ENCODE peak calls at places on chromosomes 1 and 21, in seven cellular contexts. Z is lower lobe of right lung, L is heart right ventricle, Y is cardiac muscle cell, M is IMR-90, R is adrenal gland, H is MM.1S. T is an unnamed sample.

GRCh38 chr1:22132517-22133235 is 10.2 kb downstream of the WNT4 start:
- DNase-seq in Z (no peak), L (no peak), Y (no peak), M (peak; percentile 71), R (peak; percentile 79), H (no peak), T (peak; percentile 95)

GRCh38 chr1:206880310-206880709 is 14.9 kb downstream of the IL20 start:
- DNase-seq in Z (no peak), L (no peak), Y (no peak), M (no peak), R (no peak), H (no peak), T (no peak)

GRCh38 chr1:222250376-222250775 is 297.5 kb downstream of the HHIPL2 start:
- DNase-seq in Z (no peak), L (no peak), Y (no peak), M (peak; percentile 60), R (no peak), H (no peak), T (no peak)

GRCh38 chr1:207619833-207620572 is 24.9 kb upstream of the CR1L start:
- DNase-seq in Z (no peak), L (no peak), Y (peak; percentile 65), M (peak; percentile 51), R (peak; percentile 28), H (peak; percentile 68), T (peak; percentile 35)

GRCh38 chr1:12634156-12634555 is 9.7 kb upstream of the AADACL4 start:
- DNase-seq in Z (no peak), L (no peak), Y (no peak), M (no peak), R (no peak), H (no peak), T (no peak)

GRCh38 chr1:10594481-10595050 is 119.8 kb downstream of the PEX14 start:
- DNase-seq in Z (no peak), L (no peak), Y (no peak), M (no peak), R (no peak), H (no peak), T (no peak)

GRCh38 chr1:12477936-12478611 is 139.9 kb downstream of the DHRS3 start:
- DNase-seq in Z (peak; percentile 78), L (peak; percentile 75), Y (peak; percentile 50), M (peak; percentile 99), R (peak; percentile 78), H (no peak), T (peak; percentile 97)

GRCh38 chr1:172278478-172278877 is 142.0 kb upstream of the C1orf105 start:
- DNase-seq in Z (no peak), L (no peak), Y (no peak), M (peak; percentile 82), R (no peak), H (no peak), T (peak; percentile 25)

GRCh38 chr1:193335797-193336428 is 149.5 kb upstream of the B3GALT2 start:
- DNase-seq in Z (no peak), L (no peak), Y (no peak), M (peak; percentile 77), R (no peak), H (no peak), T (no peak)

GRCh38 chr1:12456979-12457378 is 161.0 kb downstream of the DHRS3 start:
- DNase-seq in Z (no peak), L (no peak), Y (no peak), M (peak; percentile 63), R (no peak), H (no peak), T (peak; percentile 65)

GRCh38 chr1:17359808-17360207 is 12.2 kb upstream of the PADI6 start:
- DNase-seq in Z (no peak), L (no peak), Y (no peak), M (no peak), R (no peak), H (no peak), T (no peak)

GRCh38 chr1:48017716-48018115 is 20.5 kb upstream of the TRABD2B start:
- DNase-seq in Z (no peak), L (no peak), Y (no peak), M (peak; percentile 25), R (peak; percentile 37), H (no peak), T (peak; percentile 72)

GRCh38 chr1:161801955-161802354 is 35.8 kb downstream of the ATF6 start:
- DNase-seq in Z (no peak), L (no peak), Y (peak; percentile 34), M (no peak), R (no peak), H (peak; percentile 98), T (no peak)

GRCh38 chr1:53087332-53088285 is 25.6 kb downstream of the PODN start:
- DNase-seq in Z (no peak), L (no peak), Y (peak; percentile 39), M (no peak), R (no peak), H (no peak), T (no peak)

GRCh38 chr1:78091215-78091813 is 45.5 kb downstream of the GIPC2 start:
- DNase-seq in Z (no peak), L (no peak), Y (no peak), M (no peak), R (no peak), H (no peak), T (no peak)

GRCh38 chr1:35592991-35593769 is 20.1 kb downstream of the TFAP2E start:
- DNase-seq in Z (no peak), L (no peak), Y (peak; percentile 60), M (no peak), R (no peak), H (no peak), T (no peak)

GRCh38 chr1:98661544-98662353 is at the start of gene SNX7:
- DNase-seq in Z (peak; percentile 85), L (peak; percentile 87), Y (peak; percentile 92), M (peak; percentile 69), R (peak; percentile 86), H (peak; percentile 30), T (peak; percentile 91)

GRCh38 chr1:200934676-200935245 is 40.1 kb downstream of the INAVA start:
- DNase-seq in Z (no peak), L (no peak), Y (no peak), M (no peak), R (no peak), H (no peak), T (no peak)

DNA sequence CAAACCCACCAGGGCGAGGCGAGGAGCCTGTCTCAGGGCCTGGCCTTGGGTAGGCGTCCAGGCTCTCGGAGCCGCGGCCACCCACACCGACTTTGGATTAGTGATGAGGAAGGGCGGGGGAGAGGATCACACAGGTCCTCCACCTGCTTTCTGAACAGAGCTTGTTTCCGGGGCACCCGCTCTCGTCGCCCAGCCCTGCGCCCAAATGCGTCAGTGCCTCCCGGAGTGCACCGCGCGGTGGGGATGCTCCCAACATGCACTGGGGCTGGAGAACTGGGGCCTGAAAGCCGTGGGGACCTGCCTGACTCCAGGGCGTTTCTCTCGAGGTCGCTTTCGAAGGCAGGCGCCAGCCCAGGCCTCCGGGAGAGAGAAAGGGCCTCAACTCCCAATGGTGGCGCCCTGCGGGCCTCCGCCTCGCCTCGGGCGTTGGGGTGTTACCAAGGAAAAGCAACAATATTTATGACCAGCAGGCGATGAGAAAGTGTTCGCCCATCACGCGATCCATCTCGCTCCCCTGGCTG is 9.0 kb upstream of the LHX8 start:
- DNase-seq in Z (no peak), L (no peak), Y (no peak), M (no peak), R (no peak), H (no peak), T (no peak)
- H3K27me3 ChIP-seq in Z (peaks cover 71% of the 10 kb centered on the region), L (peaks cover 75% of the 10 kb centered on the region), Y (peaks cover 39% of the 10 kb centered on the region), M (peaks cover 33% of the 10 kb centered on the region), R (peaks cover 50% of the 10 kb centered on the region), H (no peaks in the 10 kb centered on the region), T (no peaks in the 10 kb centered on the region)

GRCh38 chr1:155080250-155081228 is 1.9 kb downstream of the EFNA3 start:
- DNase-seq in Z (no peak), L (peak; percentile 19), Y (peak; percentile 97), M (no peak), R (no peak), H (peak; percentile 32), T (no peak)

GRCh38 chr1:155077758-155078495 is 710 bp upstream of the EFNA3 start:
- DNase-seq in Z (no peak), L (no peak), Y (peak; percentile 18), M (no peak), R (no peak), H (no peak), T (no peak)

GRCh38 chr1:155079487-155080249 is 1.0 kb downstream of the EFNA3 start:
- DNase-seq in Z (no peak), L (peak; percentile 18), Y (peak; percentile 59), M (no peak), R (no peak), H (no peak), T (no peak)

GRCh38 chr1:155078496-155079209 is at the start of gene EFNA3:
- DNase-seq in Z (peak; percentile 78), L (peak; percentile 83), Y (peak; percentile 84), M (peak; percentile 42), R (peak; percentile 62), H (peak; percentile 55), T (peak; percentile 75)

GRCh38 chr1:155079210-155079486 is 511 bp downstream of the EFNA3 start:
- DNase-seq in Z (no peak), L (no peak), Y (no peak), M (no peak), R (no peak), H (no peak), T (no peak)
- H3K27me3 ChIP-seq in Z (peaks cover 52% of the 10 kb centered on the region), L (peaks cover 54% of the 10 kb centered on the region), Y (peaks cover 26% of the 10 kb centered on the region), M (peaks cover 74% of the 10 kb centered on the region), R (peaks cover 44% of the 10 kb centered on the region), H (peaks cover 52% of the 10 kb centered on the region), T (peaks cover 43% of the 10 kb centered on the region)

GRCh38 chr21:44933199-44933937 is 6.5 kb upstream of the SLX9 start:
- DNase-seq in Z (peak; percentile 35), L (no peak), Y (no peak), M (no peak), R (no peak), H (no peak), T (no peak)
- H3K27me3 ChIP-seq in Z (peaks cover 51% of the 10 kb centered on the region), L (peaks cover 63% of the 10 kb centered on the region), Y (peaks cover 63% of the 10 kb centered on the region), M (peaks cover 59% of the 10 kb centered on the region), R (peaks cover 13% of the 10 kb centered on the region), H (peaks cover 93% of the 10 kb centered on the region), T (peaks cover 12% of the 10 kb centered on the region)

DNA sequence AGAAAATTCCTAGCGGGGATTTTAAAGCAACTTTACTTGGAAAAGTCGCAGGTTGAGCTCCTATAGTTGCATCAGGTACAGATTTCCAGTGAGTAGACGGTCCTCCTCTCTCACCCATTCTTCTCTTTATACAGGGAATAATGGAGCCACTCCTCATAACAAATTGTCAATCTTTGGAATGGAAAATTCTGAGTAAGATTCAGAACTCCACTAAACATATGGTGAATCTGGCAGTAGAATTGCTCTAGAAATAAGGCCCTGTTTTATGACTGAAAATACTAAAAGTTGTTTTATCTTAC is 1.5 kb downstream of the NTNG1 start:
- DNase-seq in Z (no peak), L (no peak), Y (no peak), M (no peak), R (no peak), H (no peak), T (no peak)
- H3K27me3 ChIP-seq in Z (peaks cover 28% of the 10 kb centered on the region), L (peaks cover 80% of the 10 kb centered on the region), Y (peaks cover 47% of the 10 kb centered on the region), M (peaks cover 5% of the 10 kb centered on the region), R (peaks cover 13% of the 10 kb centered on the region), H (no peaks in the 10 kb centered on the region), T (peaks cover 4% of the 10 kb centered on the region)

GRCh38 chr1:223349241-223349640 is 14.7 kb downstream of the SUSD4 start:
- DNase-seq in Z (no peak), L (no peak), Y (no peak), M (no peak), R (no peak), H (no peak), T (no peak)
- H3K27me3 ChIP-seq in Z (peaks cover 8% of the 10 kb centered on the region), L (peaks cover 16% of the 10 kb centered on the region), Y (no peaks in the 10 kb centered on the region), M (peaks cover 41% of the 10 kb centered on the region), R (peaks cover 10% of the 10 kb centered on the region), H (no peaks in the 10 kb centered on the region), T (peaks cover 7% of the 10 kb centered on the region)

GRCh38 chr1:2544875-2545638 is 11.1 kb upstream of the TNFRSF14 start:
- DNase-seq in Z (no peak), L (no peak), Y (peak; percentile 52), M (no peak), R (peak; percentile 57), H (no peak), T (no peak)
- H3K27me3 ChIP-seq in Z (peaks cover 19% of the 10 kb centered on the region), L (no peaks in the 10 kb centered on the region), Y (peaks cover 10% of the 10 kb centered on the region), M (peaks cover 2% of the 10 kb centered on the region), R (peaks cover 6% of the 10 kb centered on the region), H (no peaks in the 10 kb centered on the region), T (no peaks in the 10 kb centered on the region)